ENCODE peak calls at places on chromosomes 12 and 14, in four cellular contexts. One of them, this sample, is unnamed.

GRCh38 chr12:116881867-116882507 is 746 bp upstream of the HRK start:
- DNase-seq in ovary: no peak
- DNase-seq in stomach: no peak
- DNase-seq in spleen: peak; percentile 40
- DNase-seq in this sample: no peak

GRCh38 chr12:64178122-64178521 is 44.0 kb downstream of the KICS2 start:
- DNase-seq in spleen: no peak
- DNase-seq in ovary: no peak
- DNase-seq in stomach: no peak
- DNase-seq in this sample: peak; percentile 73

GRCh38 chr12:124655317-124656213 is 88.2 kb upstream of the NCOR2 start:
- DNase-seq in ovary: peak; percentile 90
- DNase-seq in stomach: peak; percentile 47
- DNase-seq in spleen: no peak
- DNase-seq in this sample: peak; percentile 20

GRCh38 chr14:30132201-30132600 is 204.6 kb upstream of the PRKD1 start:
- DNase-seq in spleen: no peak
- DNase-seq in stomach: no peak
- DNase-seq in ovary: no peak
- DNase-seq in this sample: no peak

GRCh38 chr12:56230449-56231183 is 765 bp downstream of the SLC39A5 start:
- DNase-seq in ovary: no peak
- DNase-seq in stomach: no peak
- DNase-seq in spleen: no peak
- DNase-seq in this sample: no peak

GRCh38 chr14:66015046-66015780 is 471.0 kb upstream of the CCDC196 start:
- DNase-seq in ovary: no peak
- DNase-seq in stomach: no peak
- DNase-seq in spleen: no peak
- DNase-seq in this sample: no peak

GRCh38 chr14:102229071-102229738 is 75.8 kb downstream of the MOK start:
- DNase-seq in ovary: no peak
- DNase-seq in spleen: peak; percentile 64
- DNase-seq in stomach: no peak
- DNase-seq in this sample: no peak

GRCh38 chr14:23321572-23322547 is 603 bp downstream of the PABPN1 start:
- DNase-seq in ovary: peak; percentile 70
- DNase-seq in spleen: peak; percentile 84
- DNase-seq in stomach: peak; percentile 52
- DNase-seq in this sample: peak; percentile 60

GRCh38 chr12:75877588-75878381 is 153.8 kb downstream of the PHLDA1 start:
- DNase-seq in spleen: no peak
- DNase-seq in ovary: no peak
- DNase-seq in stomach: no peak
- DNase-seq in this sample: peak; percentile 52

GRCh38 chr12:66942741-66943465 is 264.0 kb upstream of the GRIP1 start:
- DNase-seq in spleen: no peak
- DNase-seq in ovary: no peak
- DNase-seq in stomach: no peak
- DNase-seq in this sample: no peak

GRCh38 chr12:132003846-132004245 is 54.1 kb downstream of the EP400 start:
- DNase-seq in spleen: no peak
- DNase-seq in stomach: no peak
- DNase-seq in ovary: no peak
- DNase-seq in this sample: no peak

GRCh38 chr12:84270470-84271140 is 642.0 kb downstream of the SLC6A15 start:
- DNase-seq in spleen: no peak
- DNase-seq in ovary: no peak
- DNase-seq in stomach: peak; percentile 37
- DNase-seq in this sample: peak; percentile 39

GRCh38 chr12:132117558-132117875 is 26.6 kb downstream of the DDX51 start:
- DNase-seq in spleen: no peak
- DNase-seq in stomach: no peak
- DNase-seq in ovary: no peak
- DNase-seq in this sample: no peak

GRCh38 chr12:101854747-101855146 is 22.6 kb upstream of the DRAM1 start:
- DNase-seq in spleen: no peak
- DNase-seq in ovary: no peak
- DNase-seq in stomach: no peak
- DNase-seq in this sample: no peak

GRCh38 chr12:130952545-130952954 is 1.2 kb upstream of the ADGRD1 start:
- DNase-seq in stomach: no peak
- DNase-seq in spleen: no peak
- DNase-seq in ovary: no peak
- DNase-seq in this sample: no peak

GRCh38 chr12:127145929-127146789 is 1120.8 kb upstream of the TMEM132C start:
- DNase-seq in ovary: peak; percentile 91
- DNase-seq in stomach: peak; percentile 69
- DNase-seq in spleen: peak; percentile 80
- DNase-seq in this sample: peak; percentile 40

GRCh38 chr12:53258541-53259539 is 9.3 kb upstream of the ESPL1 start:
- DNase-seq in spleen: no peak
- DNase-seq in ovary: no peak
- DNase-seq in stomach: no peak
- DNase-seq in this sample: no peak

GRCh38 chr14:72476657-72477499 is 417.0 kb downstream of the DPF3 start:
- DNase-seq in ovary: no peak
- DNase-seq in spleen: no peak
- DNase-seq in stomach: no peak
- DNase-seq in this sample: peak; percentile 15

GRCh38 chr12:19688489-19688888 is 249.2 kb downstream of the AEBP2 start:
- DNase-seq in ovary: no peak
- DNase-seq in stomach: no peak
- DNase-seq in spleen: no peak
- DNase-seq in this sample: peak; percentile 63

GRCh38 chr12:57258977-57259970 is 8.3 kb upstream of the STAC3 start:
- DNase-seq in spleen: no peak
- DNase-seq in stomach: peak; percentile 73
- DNase-seq in ovary: no peak
- DNase-seq in this sample: no peak

GRCh38 chr14:79395061-79395460 is 816.2 kb downstream of the DIO2 start:
- DNase-seq in stomach: no peak
- DNase-seq in ovary: no peak
- DNase-seq in spleen: no peak
- DNase-seq in this sample: no peak

GRCh38 chr14:51545396-51545795 is 106.3 kb upstream of the FRMD6 start:
- DNase-seq in spleen: no peak
- DNase-seq in stomach: no peak
- DNase-seq in ovary: no peak
- DNase-seq in this sample: peak; percentile 36

GRCh38 chr12:111741235-111741812 is 25.4 kb upstream of the ALDH2 start:
- DNase-seq in stomach: peak; percentile 43
- DNase-seq in ovary: peak; percentile 43
- DNase-seq in spleen: no peak
- DNase-seq in this sample: no peak

GRCh38 chr12:56679834-56680575 is 8.1 kb downstream of the PTGES3 start:
- DNase-seq in stomach: no peak
- DNase-seq in ovary: no peak
- DNase-seq in spleen: peak; percentile 23
- DNase-seq in this sample: no peak

GRCh38 chr12:26044007-26044394 is 80.8 kb downstream of the BHLHE41 start:
- DNase-seq in ovary: no peak
- DNase-seq in spleen: no peak
- DNase-seq in stomach: no peak
- DNase-seq in this sample: no peak

GRCh38 chr12:2891240-2892053 is 756 bp downstream of the TULP3 start:
- DNase-seq in ovary: peak; percentile 38
- DNase-seq in spleen: no peak
- DNase-seq in stomach: peak; percentile 47
- DNase-seq in this sample: peak; percentile 33

GRCh38 chr14:57559561-57559960 is 65.9 kb upstream of the CCDC198 start:
- DNase-seq in stomach: no peak
- DNase-seq in spleen: no peak
- DNase-seq in ovary: no peak
- DNase-seq in this sample: no peak

GRCh38 chr14:69055125-69055524 is 76.0 kb upstream of the ACTN1 start:
- DNase-seq in spleen: no peak
- DNase-seq in stomach: no peak
- DNase-seq in ovary: no peak
- DNase-seq in this sample: no peak

GRCh38 chr12:100141998-100142850 is 450 bp downstream of the BLTP3B start:
- DNase-seq in ovary: peak; percentile 59
- DNase-seq in spleen: peak; percentile 93
- DNase-seq in stomach: peak; percentile 75
- DNase-seq in this sample: no peak

GRCh38 chr12:54217309-54217661 is 28.5 kb upstream of the SMUG1 start:
- DNase-seq in spleen: no peak
- DNase-seq in ovary: no peak
- DNase-seq in stomach: no peak
- DNase-seq in this sample: no peak

GRCh38 chr12:118544569-118544968 is 168.2 kb downstream of the SUDS3 start:
- DNase-seq in ovary: no peak
- DNase-seq in stomach: no peak
- DNase-seq in spleen: no peak
- DNase-seq in this sample: peak; percentile 95

GRCh38 chr12:79674629-79675028 is 16.1 kb downstream of the PAWR start:
- DNase-seq in spleen: no peak
- DNase-seq in ovary: no peak
- DNase-seq in stomach: no peak
- DNase-seq in this sample: peak; percentile 95

GRCh38 chr14:35932659-35933159 is 106.6 kb downstream of the BRMS1L start:
- DNase-seq in ovary: no peak
- DNase-seq in stomach: no peak
- DNase-seq in spleen: no peak
- DNase-seq in this sample: no peak

GRCh38 chr12:49644620-49644994 is 21.2 kb downstream of the PRPF40B start:
- DNase-seq in ovary: peak; percentile 89
- DNase-seq in spleen: peak; percentile 94
- DNase-seq in stomach: peak; percentile 79
- DNase-seq in this sample: peak; percentile 55

GRCh38 chr12:69065804-69066203 is 132.8 kb upstream of the CPM start:
- DNase-seq in stomach: no peak
- DNase-seq in ovary: no peak
- DNase-seq in spleen: no peak
- DNase-seq in this sample: peak; percentile 89

GRCh38 chr12:66725031-66725430 is 46.2 kb upstream of the GRIP1 start:
- DNase-seq in spleen: no peak
- DNase-seq in ovary: no peak
- DNase-seq in stomach: no peak
- DNase-seq in this sample: no peak

GRCh38 chr12:92505373-92506340 is 197.1 kb upstream of the PLEKHG7 start:
- DNase-seq in stomach: peak; percentile 60
- DNase-seq in spleen: peak; percentile 84
- DNase-seq in ovary: peak; percentile 90
- DNase-seq in this sample: no peak

GRCh38 chr12:121845699-121846098 is 13.0 kb downstream of the HPD start:
- DNase-seq in ovary: no peak
- DNase-seq in spleen: no peak
- DNase-seq in stomach: no peak
- DNase-seq in this sample: no peak

DNA sequence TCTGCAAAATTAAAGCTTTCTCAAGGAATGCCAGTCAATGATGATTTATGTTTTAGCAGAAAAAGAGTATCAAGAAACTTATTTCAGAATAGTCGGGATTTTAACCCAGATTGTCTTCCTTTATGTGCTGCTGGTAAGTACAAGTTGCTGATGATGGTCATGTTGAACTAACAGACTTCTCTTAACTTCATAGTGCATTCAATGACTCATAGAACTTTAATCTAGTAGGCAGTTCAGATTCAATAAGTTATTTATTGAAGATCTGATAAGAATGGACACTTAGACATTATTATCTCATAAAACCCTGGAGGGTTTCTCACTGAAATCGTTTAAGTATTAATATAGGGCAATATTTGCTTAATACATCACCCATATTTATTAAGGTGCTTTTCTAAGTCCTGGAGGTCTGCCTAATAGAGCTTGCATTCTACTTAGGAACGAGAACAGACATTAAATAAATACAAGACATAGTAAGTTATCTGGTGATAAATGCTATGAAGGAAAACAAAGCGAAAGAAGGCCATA is 33.8 kb downstream of the TOGARAM1 start:
- DNase-seq in stomach: no peak
- DNase-seq in spleen: no peak
- DNase-seq in ovary: no peak
- DNase-seq in this sample: no peak
- H3K4me3 ChIP-seq in stomach: no peak overlapping the region
- H3K4me3 ChIP-seq in spleen: no peak overlapping the region
- H3K4me3 ChIP-seq in ovary: no peak overlapping the region
- H3K4me3 ChIP-seq in this sample: no peak overlapping the region

GRCh38 chr12:24047345-24047744 is 97.9 kb upstream of the SOX5 start:
- DNase-seq in spleen: no peak
- DNase-seq in ovary: no peak
- DNase-seq in stomach: no peak
- DNase-seq in this sample: no peak
- TF ChIP-seq CTCF in spleen: no peak
- TF ChIP-seq CTCF in ovary: no peak
- TF ChIP-seq CTCF in stomach: no peak
- TF ChIP-seq CTCF in this sample: no peak

GRCh38 chr12:32603858-32604257 is 75.2 kb upstream of the DNM1L start:
- DNase-seq in stomach: no peak
- DNase-seq in ovary: no peak
- DNase-seq in spleen: no peak
- DNase-seq in this sample: peak; percentile 25
- H3K36me3 ChIP-seq in stomach: peaks cover 24% of the 10 kb centered on the region
- H3K36me3 ChIP-seq in ovary: no peaks in the 10 kb centered on the region
- H3K36me3 ChIP-seq in spleen: peaks cover 86% of the 10 kb centered on the region
- H3K36me3 ChIP-seq in this sample: peaks cover 3% of the 10 kb centered on the region

GRCh38 chr12:13203028-13203922 is 6.7 kb downstream of the EMP1 start:
- DNase-seq in ovary: no peak
- DNase-seq in spleen: no peak
- DNase-seq in stomach: no peak
- DNase-seq in this sample: no peak
- H3K4me3 ChIP-seq in ovary: no peak overlapping the region
- H3K4me3 ChIP-seq in spleen: no peak overlapping the region
- H3K4me3 ChIP-seq in stomach: no peak overlapping the region
- H3K4me3 ChIP-seq in this sample: no peak overlapping the region

GRCh38 chr12:109163150-109163549 is 46.8 kb downstream of the ACACB start:
- DNase-seq in stomach: no peak
- DNase-seq in ovary: no peak
- DNase-seq in spleen: no peak
- DNase-seq in this sample: no peak
- TF ChIP-seq CTCF in stomach: no peak
- TF ChIP-seq CTCF in ovary: no peak
- TF ChIP-seq CTCF in spleen: no peak
- TF ChIP-seq CTCF in this sample: no peak

DNA sequence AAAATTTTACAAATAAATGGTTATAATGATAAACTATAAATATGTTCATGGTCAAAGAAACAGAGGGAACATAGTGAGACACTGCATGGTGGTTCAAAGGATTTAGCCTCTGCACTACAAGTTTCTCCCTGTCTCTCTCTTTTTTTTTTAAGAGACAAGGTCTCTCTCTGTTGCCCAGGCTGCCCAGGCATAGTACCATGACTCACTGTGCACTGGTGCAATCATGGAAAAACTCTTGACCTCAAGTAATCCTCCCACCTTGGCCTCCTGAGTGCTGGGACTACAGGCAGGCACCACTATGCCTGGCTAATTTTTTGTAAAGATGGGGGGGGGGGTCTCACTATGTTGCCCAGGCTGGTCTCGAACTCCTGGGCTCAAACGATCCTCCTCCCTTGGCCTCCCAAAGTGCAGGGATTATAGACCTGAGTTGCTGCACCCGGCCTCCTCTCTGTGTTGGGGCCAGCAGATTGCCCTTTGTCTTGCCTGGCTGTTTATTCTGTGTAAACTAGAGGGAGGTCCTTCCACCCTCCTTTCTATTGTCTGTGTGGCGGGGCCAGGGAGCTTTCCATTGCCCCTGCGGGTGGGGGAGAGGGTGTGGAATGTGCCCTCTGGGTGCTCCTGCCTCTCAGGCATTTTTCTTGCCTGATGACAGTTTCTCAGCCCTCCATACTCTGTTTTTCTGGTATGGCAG is 22.1 kb downstream of the MTHFD1 start:
- DNase-seq in stomach: no peak
- DNase-seq in ovary: no peak
- DNase-seq in spleen: no peak
- DNase-seq in this sample: peak; percentile 69
- H3K36me3 ChIP-seq in stomach: peaks cover 10% of the 10 kb centered on the region
- H3K36me3 ChIP-seq in ovary: no peaks in the 10 kb centered on the region
- H3K36me3 ChIP-seq in spleen: peaks cover 53% of the 10 kb centered on the region
- H3K36me3 ChIP-seq in this sample: no peaks in the 10 kb centered on the region

This sample was measured in bronchial epithelial cell.